ENCODE peak calls at places on chromosomes 5 and 9, in ten cellular contexts. M is BJ, T is ovary, C is AG09309, G is fibroblast of mammary gland, P is testis, I is cardiac muscle cell, X is brain microvascular endothelial cell, J is astrocyte of the cerebellum, K is Caco-2. H is an unnamed sample.

GRCh38 chr5:97553829-97554452 is 370.9 kb upstream of the RIOK2 start:
- DNase-seq in M (no peak), T (no peak), C (peak; percentile 10), G (peak; percentile 58), P (no peak), I (no peak), X (no peak), J (no peak), K (no peak), H (no peak)

GRCh38 chr5:33852327-33852726 is 39.5 kb downstream of the ADAMTS12 start:
- DNase-seq in M (no peak), T (no peak), C (no peak), G (peak; percentile 45), P (no peak), I (no peak), X (no peak), J (no peak), K (no peak), H (peak; percentile 49)

GRCh38 chr5:142825378-142826089 is 55.4 kb downstream of the ARHGAP26 start:
- DNase-seq in M (no peak), T (no peak), C (no peak), G (no peak), P (peak; percentile 87), I (no peak), X (no peak), J (no peak), K (no peak), H (no peak)

GRCh38 chr5:138605254-138605972 is 30.2 kb upstream of the HSPA9 start:
- DNase-seq in M (no peak), T (no peak), C (no peak), G (no peak), P (no peak), I (no peak), X (no peak), J (no peak), K (no peak), H (no peak)

GRCh38 chr5:152309926-152310450 is 95.1 kb downstream of the NMUR2 start:
- DNase-seq in M (no peak), T (no peak), C (no peak), G (no peak), P (no peak), I (no peak), X (no peak), J (no peak), K (no peak), H (no peak)

GRCh38 chr9:105257767-105258166 is 13.3 kb downstream of the SLC44A1 start:
- DNase-seq in M (no peak), T (no peak), C (no peak), G (no peak), P (no peak), I (no peak), X (no peak), J (no peak), K (no peak), H (no peak)

GRCh38 chr9:16442622-16443021 is 427.8 kb downstream of the BNC2 start:
- DNase-seq in M (no peak), T (peak; percentile 38), C (no peak), G (peak; percentile 72), P (no peak), I (no peak), X (peak; percentile 59), J (no peak), K (no peak), H (peak; percentile 66)

GRCh38 chr5:72402959-72403628 is 82.9 kb downstream of the PTCD2 start:
- DNase-seq in M (no peak), T (no peak), C (no peak), G (peak; percentile 41), P (no peak), I (no peak), X (no peak), J (no peak), K (no peak), H (peak; percentile 47)

DNA sequence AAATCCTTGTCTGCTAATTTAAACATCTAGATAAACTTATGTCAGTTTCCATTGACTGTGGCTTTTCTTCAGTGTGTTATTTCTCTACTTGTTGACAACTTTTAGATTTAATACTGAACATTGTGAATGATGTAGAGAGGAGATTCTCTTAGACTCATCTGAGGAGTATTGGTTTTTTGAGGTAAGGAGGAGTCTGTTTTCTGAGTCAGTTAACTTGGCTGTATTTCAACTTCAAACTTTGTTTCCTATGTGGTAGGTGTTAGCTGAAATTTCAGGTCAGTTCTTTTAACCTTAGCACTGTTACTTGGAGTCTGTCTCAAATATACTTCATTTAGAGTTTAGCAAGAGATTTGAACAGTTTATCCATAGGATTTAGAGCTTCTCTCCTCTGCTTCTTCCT is 67.9 kb downstream of the XRCC4 start:
- DNase-seq in M (no peak), T (no peak), C (no peak), G (peak; percentile 40), P (no peak), I (no peak), X (no peak), J (no peak), K (no peak), H (no peak)
- H3K4me3 ChIP-seq in M (no peak overlapping the region), T (no peak overlapping the region), C (no peak overlapping the region), G (no peak overlapping the region), P (no peak overlapping the region), I (no peak overlapping the region), X (no peak overlapping the region), J (no peak overlapping the region), K (no peak overlapping the region), H (no peak overlapping the region)

DNA sequence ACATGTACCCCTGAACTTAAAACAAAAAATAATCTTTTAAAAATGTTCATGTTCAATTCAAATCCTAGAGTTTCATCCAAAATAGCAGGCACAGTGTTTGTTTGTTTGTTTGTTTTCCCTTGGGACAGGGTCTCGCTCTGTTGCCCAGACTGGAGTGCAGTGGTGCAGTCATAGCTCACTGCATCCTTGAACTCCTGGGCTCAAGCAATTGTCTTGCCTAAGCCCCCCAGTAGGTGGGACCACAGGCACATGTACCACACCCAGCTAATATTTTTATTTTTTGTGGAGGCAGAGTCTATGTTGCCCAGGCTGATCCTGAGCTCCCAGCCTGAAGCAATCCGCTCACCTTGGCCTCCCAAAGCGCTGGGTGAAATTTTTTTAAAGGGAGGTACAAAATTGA is 5.0 kb upstream of the POLR1E start:
- DNase-seq in M (no peak), T (no peak), C (no peak), G (no peak), P (no peak), I (no peak), X (no peak), J (no peak), K (no peak), H (no peak)
- TF ChIP-seq CTCF in M (no peak), T (no peak), C (no peak), G (no peak), P (no peak), I (no peak), X (no peak), J (no peak), K (no peak), H (no peak)

DNA sequence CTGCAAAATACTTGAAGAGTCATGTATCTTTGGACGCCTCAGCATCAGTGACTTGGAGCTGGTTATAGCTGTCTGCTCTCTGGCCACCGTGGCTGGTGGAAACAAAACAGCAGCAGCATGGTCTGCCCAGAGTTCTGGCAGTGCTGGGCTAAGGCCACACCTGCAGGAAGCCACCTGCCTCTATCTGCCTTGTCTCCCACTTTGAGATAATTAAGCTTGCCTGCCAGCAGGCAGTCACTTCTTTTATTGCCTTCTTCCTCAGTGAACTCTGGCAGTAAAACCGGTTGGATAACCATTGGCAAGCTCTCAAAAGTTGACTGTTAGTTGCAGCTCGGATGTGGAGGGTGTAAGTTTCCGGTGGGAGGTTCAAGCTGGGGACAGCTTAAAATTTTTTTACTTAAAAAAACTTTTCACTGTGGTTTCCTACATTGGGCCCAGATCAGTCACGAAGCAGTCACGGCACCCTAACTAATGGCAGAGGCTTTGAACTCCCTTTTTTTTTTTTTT is 4.9 kb downstream of the SMIM3 start:
- DNase-seq in M (peak; percentile 96), T (peak; percentile 63), C (peak; percentile 97), G (peak; percentile 95), P (no peak), I (no peak), X (peak; percentile 79), J (peak; percentile 86), K (peak; percentile 88), H (peak; percentile 94)
- H3K4me3 ChIP-seq in M (no peak overlapping the region), T (no peak overlapping the region), C (no peak overlapping the region), G (peak overlapping the region; percentile 19), P (no peak overlapping the region), I (no peak overlapping the region), X (no peak overlapping the region), J (no peak overlapping the region), K (no peak overlapping the region), H (no peak overlapping the region)

GRCh38 chr9:122125891-122126331 is 32.8 kb upstream of the TTLL11 start:
- DNase-seq in M (no peak), T (no peak), C (no peak), G (no peak), P (no peak), I (no peak), X (peak; percentile 7), J (no peak), K (no peak), H (peak; percentile 5)

GRCh38 chr9:122127396-122127798 is 32.2 kb downstream of the NDUFA8 start:
- DNase-seq in M (no peak), T (no peak), C (no peak), G (no peak), P (no peak), I (no peak), X (no peak), J (no peak), K (no peak), H (no peak)

GRCh38 chr9:122128007-122128406 is 31.6 kb downstream of the NDUFA8 start:
- DNase-seq in M (no peak), T (no peak), C (no peak), G (no peak), P (no peak), I (no peak), X (no peak), J (no peak), K (no peak), H (no peak)

GRCh38 chr9:122125158-122125890 is 32.2 kb upstream of the TTLL11 start:
- DNase-seq in M (no peak), T (peak; percentile 80), C (peak; percentile 20), G (peak; percentile 74), P (peak; percentile 85), I (peak; percentile 82), X (peak; percentile 73), J (peak; percentile 50), K (peak; percentile 78), H (peak; percentile 75)

DNA sequence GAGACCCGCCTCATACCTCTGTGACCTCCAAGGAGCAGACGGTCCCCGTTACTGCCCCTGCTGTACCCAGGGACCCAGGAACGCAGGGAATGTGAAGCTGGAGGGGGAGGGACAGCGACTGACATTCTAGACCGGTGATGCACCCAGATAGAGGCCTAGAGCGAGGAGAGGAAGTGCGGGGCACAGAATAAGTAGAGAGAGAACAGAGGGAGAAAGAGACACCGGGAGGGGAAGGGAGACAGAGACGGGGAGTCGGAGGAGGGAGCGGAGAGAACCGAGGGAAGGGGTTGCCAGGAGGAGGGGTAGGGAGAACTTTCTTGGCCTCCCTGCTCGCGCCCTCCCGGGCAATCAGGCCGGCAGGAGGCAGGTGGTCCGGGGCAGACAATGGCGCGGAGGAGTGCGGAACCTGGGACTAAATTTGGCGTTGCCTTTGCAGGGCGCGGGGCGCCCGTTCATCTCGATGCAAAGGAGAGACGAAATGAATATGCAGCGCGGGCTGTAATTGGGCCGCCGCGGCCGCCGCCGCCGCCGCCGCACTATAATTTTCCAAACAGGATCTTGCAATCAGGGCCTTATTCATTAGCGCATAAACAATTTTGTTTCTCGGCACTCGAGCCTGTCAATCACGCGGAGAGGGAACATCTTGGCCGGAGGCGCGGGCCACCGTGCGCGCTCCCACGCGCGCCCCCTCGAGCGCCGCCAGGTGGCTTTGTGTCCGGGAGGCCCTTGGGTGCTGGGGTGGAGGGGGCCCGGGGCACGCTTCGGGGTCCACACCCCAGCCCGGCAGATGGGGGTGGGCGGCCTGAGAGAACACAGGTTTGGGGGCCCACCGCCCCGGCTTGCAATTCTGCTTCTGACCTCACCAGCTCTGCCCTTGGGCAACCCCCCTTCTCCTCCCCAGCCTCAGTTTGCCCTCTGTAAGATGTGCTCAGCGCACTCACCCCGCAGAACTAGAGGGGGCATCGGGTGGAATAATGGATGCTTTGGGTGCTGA is 32.9 kb downstream of the NDUFA8 start:
- DNase-seq in M (no peak), T (no peak), C (no peak), G (peak; percentile 13), P (no peak), I (no peak), X (peak; percentile 36), J (no peak), K (no peak), H (peak; percentile 5)
- TF ChIP-seq CTCF in M (peak; percentile 20), T (no peak), C (peak; percentile 5), G (no peak), P (no peak), I (peak; percentile 34), X (peak; percentile 15), J (no peak), K (no peak), H (no peak)

H was measured in astrocyte of the spinal cord.